ENCODE peak calls at places on chromosomes 6 and 20, in six cellular contexts. X is astrocyte of the hippocampus, J is COR-L47, H is EL, U is colonic mucosa, C is A549. B is an unnamed sample.

GRCh38 chr6:88481519-88481918 is 315.4 kb upstream of the CNR1 start:
- DNase-seq in U (no peak), H (no peak), C (no peak), J (no peak), X (no peak), B (no peak)

GRCh38 chr6:43781941-43782704 is 12.1 kb downstream of the VEGFA start:
- DNase-seq in X (no peak), J (no peak), U (no peak), H (no peak), C (no peak), B (no peak)

GRCh38 chr20:13868331-13868730 is 83.5 kb downstream of the NDUFAF5 start:
- DNase-seq in H (peak; percentile 90), C (no peak), U (no peak), X (peak; percentile 59), J (no peak), B (peak; percentile 2)

GRCh38 chr6:33279971-33280511 is 3.1 kb downstream of the B3GALT4 start:
- DNase-seq in J (peak; percentile 51), U (no peak), H (peak; percentile 65), C (peak; percentile 85), X (peak; percentile 65), B (peak; percentile 45)

GRCh38 chr6:34560366-34561226 is 4.5 kb upstream of the SPDEF start:
- DNase-seq in C (no peak), U (no peak), J (peak; percentile 39), H (peak; percentile 43), X (peak; percentile 30), B (no peak)

GRCh38 chr20:18632196-18632789 is 44.4 kb downstream of the DTD1 start:
- DNase-seq in U (peak; percentile 64), H (peak; percentile 58), X (peak; percentile 83), J (peak; percentile 65), C (peak; percentile 63), B (peak; percentile 72)

GRCh38 chr20:23232679-23233308 is 117.8 kb upstream of the NXT1 start:
- DNase-seq in X (no peak), C (no peak), U (no peak), J (no peak), H (no peak), B (no peak)

GRCh38 chr6:106360989-106361430 is 493 bp downstream of the CRYBG1 start:
- DNase-seq in U (peak; percentile 41), H (no peak), C (no peak), X (peak; percentile 23), J (no peak), B (no peak)

GRCh38 chr20:11585752-11586352 is 331.8 kb upstream of the BTBD3 start:
- DNase-seq in H (peak; percentile 10), C (no peak), X (peak; percentile 50), U (no peak), J (peak; percentile 35), B (peak; percentile 26)

GRCh38 chr6:64258752-64259151 is 623.1 kb downstream of the PHF3 start:
- DNase-seq in J (no peak), U (no peak), C (no peak), X (no peak), H (no peak), B (no peak)

GRCh38 chr6:169944415-169944814 is 193.0 kb downstream of the ERMARD start:
- DNase-seq in C (no peak), U (no peak), H (no peak), X (no peak), J (no peak), B (no peak)

GRCh38 chr20:11270566-11270965 is 596.8 kb upstream of the JAG1 start:
- DNase-seq in U (no peak), C (no peak), X (no peak), H (no peak), J (no peak), B (no peak)

GRCh38 chr20:62485062-62485700 is 9.4 kb upstream of the GATA5 start:
- DNase-seq in J (no peak), H (peak; percentile 16), C (no peak), U (no peak), X (no peak), B (no peak)

GRCh38 chr6:43608783-43609182 is 20.3 kb downstream of the GTPBP2 start:
- DNase-seq in U (no peak), C (no peak), J (no peak), X (no peak), H (no peak), B (no peak)

GRCh38 chr20:49325981-49326380 is 48.1 kb upstream of the ZNFX1 start:
- DNase-seq in U (no peak), H (peak; percentile 39), X (peak; percentile 14), C (no peak), J (no peak), B (no peak)

GRCh38 chr6:13203145-13203544 is 125.2 kb downstream of the TBC1D7 start:
- DNase-seq in X (no peak), H (no peak), C (no peak), U (no peak), J (no peak), B (no peak)

GRCh38 chr6:74447013-74447412 is 751.0 kb downstream of the CD109 start:
- DNase-seq in H (peak; percentile 68), J (no peak), X (no peak), C (peak; percentile 15), U (no peak), B (peak; percentile 25)

GRCh38 chr6:80022803-80023202 is 18.4 kb downstream of the TTK start:
- DNase-seq in U (no peak), H (peak; percentile 75), X (peak; percentile 41), J (no peak), C (no peak), B (peak; percentile 84)

GRCh38 chr20:62946918-62947317 is 5.6 kb upstream of the SLC17A9 start:
- DNase-seq in U (no peak), C (no peak), H (no peak), J (no peak), X (no peak), B (no peak)

GRCh38 chr6:167855825-167856425 is 29.2 kb downstream of the AFDN start:
- DNase-seq in C (peak; percentile 2), J (no peak), U (no peak), H (peak; percentile 90), X (peak; percentile 64), B (peak; percentile 96)

GRCh38 chr6:32627831-32628230 is 9.4 kb upstream of the HLA-DQA1 start:
- DNase-seq in J (no peak), H (no peak), C (no peak), X (peak; percentile 75), U (no peak), B (peak; percentile 10)

GRCh38 chr6:165849539-165850430 is 186.7 kb upstream of the PDE10A start:
- DNase-seq in X (no peak), H (no peak), U (no peak), J (no peak), C (no peak), B (no peak)

GRCh38 chr6:151647871-151648639 is 154.2 kb downstream of the CCDC170 start:
- DNase-seq in H (peak; percentile 7), C (no peak), U (no peak), J (no peak), X (no peak), B (no peak)

GRCh38 chr6:109261815-109262214 is 120.5 kb downstream of the CD164 start:
- DNase-seq in U (no peak), J (no peak), X (no peak), C (no peak), H (no peak), B (no peak)

GRCh38 chr6:11494786-11495564 is 42.6 kb upstream of the TMEM170B start:
- DNase-seq in X (peak; percentile 39), J (no peak), H (no peak), C (no peak), U (no peak), B (peak; percentile 20)

GRCh38 chr6:97203343-97203742 is 79.7 kb downstream of the MMS22L start:
- DNase-seq in J (peak; percentile 17), H (no peak), C (no peak), U (no peak), X (peak; percentile 41), B (no peak)

GRCh38 chr6:14165091-14165490 is 47.5 kb downstream of the CD83 start:
- DNase-seq in J (no peak), C (no peak), U (no peak), X (peak; percentile 92), H (peak; percentile 85), B (peak; percentile 84)

GRCh38 chr6:135170849-135171248 is 10.3 kb upstream of the MYB start:
- DNase-seq in X (no peak), C (no peak), J (no peak), U (no peak), H (no peak), B (no peak)

GRCh38 chr20:58473818-58474425 is 41.3 kb downstream of the APCDD1L start:
- DNase-seq in C (no peak), J (no peak), H (no peak), X (no peak), U (no peak), B (no peak)

GRCh38 chr6:92977018-92977417 is 442.3 kb downstream of the EPHA7 start:
- DNase-seq in U (no peak), X (no peak), J (no peak), H (no peak), C (no peak), B (no peak)

GRCh38 chr6:113558966-113559365 is 298.2 kb upstream of the MARCKS start:
- DNase-seq in J (no peak), C (no peak), H (peak; percentile 85), X (no peak), U (no peak), B (peak; percentile 77)

GRCh38 chr20:13259921-13260320 is 38.8 kb downstream of the ISM1 start:
- DNase-seq in U (no peak), C (no peak), X (no peak), H (no peak), J (peak; percentile 28), B (no peak)

GRCh38 chr6:408599-409102 is 17.1 kb downstream of the IRF4 start:
- DNase-seq in U (no peak), C (peak; percentile 40), H (peak; percentile 12), X (peak; percentile 22), J (no peak), B (peak; percentile 37)

GRCh38 chr6:150006961-150007464 is 18.3 kb downstream of the RAET1L start:
- DNase-seq in U (no peak), H (peak; percentile 21), J (no peak), C (no peak), X (peak; percentile 57), B (no peak)

GRCh38 chr6:30824698-30825097 is 59.6 kb upstream of the DDR1 start:
- DNase-seq in H (no peak), U (peak; percentile 52), J (no peak), X (no peak), C (no peak), B (no peak)

GRCh38 chr6:71294121-71294523 is 5.5 kb downstream of the OGFRL1 start:
- DNase-seq in X (peak; percentile 94), J (no peak), H (peak; percentile 98), U (no peak), C (no peak), B (peak; percentile 97)

GRCh38 chr6:139644821-139645220 is 270.4 kb upstream of the CITED2 start:
- DNase-seq in U (no peak), J (no peak), H (peak; percentile 21), C (no peak), X (peak; percentile 81), B (peak; percentile 63)

GRCh38 chr20:62122659-62123449 is 579 bp downstream of the LSM14B start:
- DNase-seq in H (peak; percentile 48), C (no peak), U (peak; percentile 54), X (peak; percentile 59), J (peak; percentile 79), B (peak; percentile 35)

B was measured in astrocyte of the spinal cord.